ENCODE peak calls at places on chromosomes 4 and X, in eight cellular contexts. E, G, M, D, V, C, N and L are unnamed samples.

GRCh38 chr4:124111922-124112321 is 600.6 kb downstream of the ANKRD50 start:
- DNase-seq in E (no peak), G (peak; percentile 53), M (no peak), D (no peak), V (no peak), C (no peak), N (peak; percentile 35), L (no peak)

GRCh38 chr4:127214001-127214400 is 418.8 kb upstream of the INTU start:
- DNase-seq in E (no peak), G (no peak), M (no peak), D (no peak), V (no peak), C (peak; percentile 24), N (peak; percentile 17), L (no peak)

GRCh38 chr4:121711263-121712000 is 14.7 kb upstream of the ANXA5 start:
- DNase-seq in E (peak; percentile 90), G (peak; percentile 65), M (peak; percentile 78), D (peak; percentile 90), V (peak; percentile 78), C (peak; percentile 89), N (peak; percentile 77), L (no peak)

GRCh38 chrX:117978402-117978801 is 138.2 kb downstream of the KLHL13 start:
- DNase-seq in E (no peak), G (no peak), M (no peak), D (no peak), V (no peak), C (no peak), N (no peak), L (no peak)

GRCh38 chrX:23742174-23742692 is 843 bp downstream of the ACOT9 start:
- DNase-seq in E (peak; percentile 33), G (peak; percentile 64), M (no peak), D (peak; percentile 24), V (peak; percentile 71), C (peak; percentile 28), N (peak; percentile 7), L (no peak)

GRCh38 chrX:49309401-49309981 is 6.0 kb downstream of the GAGE10 start:
- DNase-seq in E (no peak), G (no peak), M (no peak), D (no peak), V (no peak), C (no peak), N (no peak), L (no peak)

GRCh38 chrX:105017641-105018040 is 202.9 kb downstream of the TEX13A start:
- DNase-seq in E (no peak), G (no peak), M (no peak), D (no peak), V (no peak), C (no peak), N (no peak), L (no peak)

GRCh38 chr4:144611850-144612249 is 34.1 kb upstream of the HHIP start:
- DNase-seq in E (no peak), G (peak; percentile 25), M (no peak), D (no peak), V (no peak), C (no peak), N (no peak), L (no peak)

GRCh38 chr4:3476341-3476747 is 13.2 kb downstream of the DOK7 start:
- DNase-seq in E (peak; percentile 8), G (no peak), M (peak; percentile 62), D (no peak), V (no peak), C (no peak), N (no peak), L (no peak)

GRCh38 chrX:14673764-14674163 is 144.4 kb downstream of the GLRA2 start:
- DNase-seq in E (no peak), G (no peak), M (no peak), D (no peak), V (no peak), C (no peak), N (no peak), L (no peak)

GRCh38 chr4:142801966-142802365 is 44.1 kb downstream of the INPP4B start:
- DNase-seq in E (no peak), G (no peak), M (no peak), D (no peak), V (no peak), C (no peak), N (no peak), L (no peak)

GRCh38 chr4:185914583-185915199 is 102.7 kb upstream of the SORBS2 start:
- DNase-seq in E (no peak), G (peak; percentile 33), M (no peak), D (no peak), V (no peak), C (no peak), N (no peak), L (no peak)

GRCh38 chr4:154205471-154205870 is 286.1 kb downstream of the DCHS2 start:
- DNase-seq in E (no peak), G (no peak), M (no peak), D (no peak), V (no peak), C (no peak), N (no peak), L (no peak)

GRCh38 chrX:54495814-54496516 is at the start of gene FGD1:
- DNase-seq in E (peak; percentile 73), G (peak; percentile 92), M (peak; percentile 78), D (peak; percentile 81), V (peak; percentile 39), C (peak; percentile 58), N (peak; percentile 38), L (no peak)

GRCh38 chr4:56618734-56619133 is 62.4 kb downstream of the HOPX start:
- DNase-seq in E (no peak), G (peak; percentile 29), M (no peak), D (no peak), V (no peak), C (no peak), N (no peak), L (no peak)

GRCh38 chr4:169485084-169485483 is 127.3 kb downstream of the NEK1 start:
- DNase-seq in E (no peak), G (no peak), M (no peak), D (no peak), V (no peak), C (no peak), N (no peak), L (no peak)

GRCh38 chr4:150217192-150217591 is 138.9 kb downstream of the DCLK2 start:
- DNase-seq in E (no peak), G (no peak), M (no peak), D (no peak), V (no peak), C (no peak), N (no peak), L (no peak)

GRCh38 chr4:76948441-76949292 is 885 bp upstream of the SEPTIN11 start:
- DNase-seq in E (peak; percentile 77), G (peak; percentile 88), M (peak; percentile 88), D (peak; percentile 75), V (peak; percentile 55), C (peak; percentile 77), N (peak; percentile 52), L (peak; percentile 36)
- TF ChIP-seq CTCF in E (no peak), G (no peak), M (no peak), D (no peak), V (no peak), C (no peak), N (no peak), L (no peak)

GRCh38 chrX:73852022-73852421 is 289.0 kb downstream of the CHIC1 start:
- DNase-seq in E (no peak), G (no peak), M (no peak), D (no peak), V (no peak), C (no peak), N (no peak), L (no peak)

GRCh38 chrX:73850124-73851013 is 287.4 kb downstream of the CHIC1 start:
- DNase-seq in E (peak; percentile 55), G (peak; percentile 44), M (no peak), D (peak; percentile 66), V (peak; percentile 33), C (no peak), N (no peak), L (no peak)

GRCh38 chrX:73847991-73848390 is 285.0 kb downstream of the CHIC1 start:
- DNase-seq in E (no peak), G (no peak), M (no peak), D (no peak), V (no peak), C (no peak), N (no peak), L (no peak)

GRCh38 chrX:73851014-73852009 is 288.3 kb downstream of the CHIC1 start:
- DNase-seq in E (peak; percentile 85), G (peak; percentile 70), M (peak; percentile 90), D (peak; percentile 86), V (peak; percentile 96), C (no peak), N (no peak), L (no peak)

GRCh38 chrX:73849054-73849453 is 286.1 kb downstream of the CHIC1 start:
- DNase-seq in E (no peak), G (no peak), M (no peak), D (no peak), V (no peak), C (no peak), N (no peak), L (no peak)
- H3K9me3 ChIP-seq in E (no peaks in the 10 kb centered on the region), G (no peaks in the 10 kb centered on the region), M (no peaks in the 10 kb centered on the region), D (no peaks in the 10 kb centered on the region), V (no peaks in the 10 kb centered on the region), C (no peaks in the 10 kb centered on the region), N (no peaks in the 10 kb centered on the region), L (no peaks in the 10 kb centered on the region)

GRCh38 chr4:161714928-161715327 is 448.9 kb downstream of the FSTL5 start:
- DNase-seq in E (no peak), G (no peak), M (no peak), D (no peak), V (no peak), C (no peak), N (no peak), L (no peak)
- H3K27ac ChIP-seq in E (no peak overlapping the region), G (peak overlapping the region; percentile 92), M (no peak overlapping the region), D (no peak overlapping the region), V (no peak overlapping the region), C (no peak overlapping the region), N (no peak overlapping the region), L (no peak overlapping the region)

DNA sequence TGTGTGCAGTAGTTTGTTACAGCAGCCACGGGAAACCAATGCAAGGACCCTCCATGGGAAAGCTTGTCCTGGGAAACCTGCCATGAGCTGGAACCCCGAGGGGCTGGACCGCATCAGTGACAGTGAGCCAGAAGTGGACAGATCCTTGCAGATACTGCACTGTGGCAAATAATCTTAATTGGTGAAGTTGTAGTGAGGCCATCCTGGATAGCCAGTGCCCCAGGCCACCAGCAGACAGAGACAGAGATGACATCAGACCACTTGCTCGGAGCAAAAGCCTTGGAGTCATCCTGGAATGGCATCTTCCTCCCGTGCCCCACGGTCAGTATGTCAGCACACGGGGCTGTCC is 35.2 kb upstream of the SORCS2 start:
- DNase-seq in E (no peak), G (peak; percentile 76), M (peak; percentile 36), D (no peak), V (no peak), C (no peak), N (no peak), L (no peak)
- TF ChIP-seq CTCF in E (no peak), G (no peak), M (no peak), D (no peak), V (no peak), C (no peak), N (no peak), L (no peak)

GRCh38 chr4:11976726-11977263 is 548.1 kb upstream of the HS3ST1 start:
- DNase-seq in E (no peak), G (no peak), M (no peak), D (no peak), V (no peak), C (no peak), N (no peak), L (no peak)
- H3K9me3 ChIP-seq in E (no peaks in the 10 kb centered on the region), G (no peaks in the 10 kb centered on the region), M (no peaks in the 10 kb centered on the region), D (no peaks in the 10 kb centered on the region), V (no peaks in the 10 kb centered on the region), C (no peaks in the 10 kb centered on the region), N (no peaks in the 10 kb centered on the region), L (no peaks in the 10 kb centered on the region)